ENCODE peak calls at places on chromosomes 4 and X, in six cellular contexts. L is fibroblast of mammary gland, M is GM10248, P is heart left ventricle, T is omental fat pad, I is brain microvascular endothelial cell. B is an unnamed sample.

GRCh38 chr4:9924750-9925149 is 96.5 kb downstream of the SLC2A9 start:
- DNase-seq in L (no peak), M (no peak), P (no peak), T (no peak), I (peak; percentile 59), B (no peak)

GRCh38 chr4:10806993-10807645 is 122.6 kb upstream of the CLNK start:
- DNase-seq in L (no peak), M (no peak), P (no peak), T (no peak), I (no peak), B (no peak)

GRCh38 chr4:56874166-56874565 is 33.5 kb upstream of the REST start:
- DNase-seq in L (no peak), M (no peak), P (no peak), T (no peak), I (no peak), B (no peak)

GRCh38 chr4:16199132-16199531 is 27.1 kb downstream of the TAPT1 start:
- DNase-seq in L (peak; percentile 49), M (no peak), P (no peak), T (no peak), I (no peak), B (peak; percentile 46)

GRCh38 chr4:8402640-8403039 is 37.9 kb downstream of the ACOX3 start:
- DNase-seq in L (no peak), M (no peak), P (peak; percentile 66), T (no peak), I (no peak), B (no peak)

GRCh38 chrX:36583674-36584073 is 424.5 kb upstream of the FAM47C start:
- DNase-seq in L (no peak), M (no peak), P (no peak), T (no peak), I (no peak), B (no peak)

GRCh38 chr4:2804973-2805501 is 12.2 kb downstream of the SH3BP2 start:
- DNase-seq in L (no peak), M (no peak), P (peak; percentile 25), T (no peak), I (no peak), B (no peak)

GRCh38 chr4:100317032-100317864 is 127.0 kb upstream of the DDIT4L start:
- DNase-seq in L (peak; percentile 49), M (no peak), P (no peak), T (no peak), I (no peak), B (no peak)

GRCh38 chr4:152780267-152780811 is 585 bp downstream of the ARFIP1 start:
- DNase-seq in L (peak; percentile 33), M (no peak), P (no peak), T (no peak), I (peak; percentile 9), B (peak; percentile 37)

GRCh38 chrX:84339507-84340364 is 151.7 kb upstream of the RPS6KA6 start:
- DNase-seq in L (peak; percentile 49), M (no peak), P (no peak), T (no peak), I (no peak), B (peak; percentile 10)

GRCh38 chr4:40516651-40517050 is 113.0 kb downstream of the RBM47 start:
- DNase-seq in L (no peak), M (peak; percentile 37), P (no peak), T (no peak), I (no peak), B (no peak)

GRCh38 chr4:6147441-6147840 is 52.9 kb downstream of the JAKMIP1 start:
- DNase-seq in L (no peak), M (no peak), P (no peak), T (no peak), I (no peak), B (no peak)

GRCh38 chr4:13611283-13611842 is 16.2 kb downstream of the BOD1L1 start:
- DNase-seq in L (peak; percentile 73), M (peak; percentile 46), P (no peak), T (no peak), I (peak; percentile 32), B (peak; percentile 78)

GRCh38 chr4:6740347-6740746 is 24.4 kb downstream of the BLOC1S4 start:
- DNase-seq in L (no peak), M (no peak), P (no peak), T (no peak), I (no peak), B (no peak)

GRCh38 chr4:104752337-104752736 is 257.6 kb upstream of the CXXC4 start:
- DNase-seq in L (peak; percentile 37), M (peak; percentile 40), P (no peak), T (no peak), I (no peak), B (no peak)

GRCh38 chr4:186688150-186688943 is 35.3 kb downstream of the FAT1 start:
- DNase-seq in L (no peak), M (no peak), P (no peak), T (no peak), I (no peak), B (no peak)

GRCh38 chr4:8394125-8394524 is 46.4 kb downstream of the ACOX3 start:
- DNase-seq in L (peak; percentile 73), M (no peak), P (peak; percentile 89), T (no peak), I (no peak), B (peak; percentile 80)

GRCh38 chr4:98055800-98056501 is 87.3 kb downstream of the STPG2 start:
- DNase-seq in L (no peak), M (no peak), P (no peak), T (no peak), I (no peak), B (no peak)

GRCh38 chrX:75365243-75365975 is 91.5 kb downstream of the UPRT start:
- DNase-seq in L (no peak), M (no peak), P (no peak), T (no peak), I (no peak), B (no peak)

GRCh38 chr4:146340798-146341197 is 126.5 kb downstream of the REELD1 start:
- DNase-seq in L (peak; percentile 47), M (no peak), P (no peak), T (no peak), I (no peak), B (peak; percentile 28)

GRCh38 chr4:185700048-185700447 is 111.9 kb downstream of the SORBS2 start:
- DNase-seq in L (peak; percentile 19), M (no peak), P (peak; percentile 40), T (no peak), I (no peak), B (no peak)

GRCh38 chrX:5708209-5708608 is 520.5 kb downstream of the NLGN4X start:
- DNase-seq in L (no peak), M (no peak), P (no peak), T (no peak), I (no peak), B (no peak)

GRCh38 chrX:14125451-14125850 is 95.8 kb upstream of the GEMIN8 start:
- DNase-seq in L (no peak), M (no peak), P (no peak), T (no peak), I (no peak), B (no peak)

GRCh38 chrX:8668797-8669196 is 63.1 kb downstream of the ANOS1 start:
- DNase-seq in L (no peak), M (no peak), P (no peak), T (no peak), I (no peak), B (no peak)

GRCh38 chrX:2708601-2709200 is 17.6 kb downstream of the CD99 start:
- DNase-seq in L (no peak), M (no peak), P (no peak), T (no peak), I (no peak), B (no peak)

GRCh38 chr4:159545556-159545955 is 442.7 kb downstream of the RAPGEF2 start:
- DNase-seq in L (no peak), M (no peak), P (no peak), T (no peak), I (no peak), B (no peak)

GRCh38 chr4:159540501-159540900 is 437.6 kb downstream of the RAPGEF2 start:
- DNase-seq in L (no peak), M (no peak), P (no peak), T (no peak), I (no peak), B (no peak)

GRCh38 chr4:159540038-159540437 is 437.2 kb downstream of the RAPGEF2 start:
- DNase-seq in L (no peak), M (no peak), P (no peak), T (no peak), I (no peak), B (no peak)

GRCh38 chr4:159543831-159544230 is 441.0 kb downstream of the RAPGEF2 start:
- DNase-seq in L (no peak), M (no peak), P (no peak), T (no peak), I (no peak), B (no peak)

GRCh38 chr4:159541143-159541542 is 438.3 kb downstream of the RAPGEF2 start:
- DNase-seq in L (no peak), M (no peak), P (no peak), T (no peak), I (no peak), B (no peak)
- TF ChIP-seq CTCF in L (no peak), M (no peak), P (no peak), T (no peak), I (no peak), B (no peak)

DNA sequence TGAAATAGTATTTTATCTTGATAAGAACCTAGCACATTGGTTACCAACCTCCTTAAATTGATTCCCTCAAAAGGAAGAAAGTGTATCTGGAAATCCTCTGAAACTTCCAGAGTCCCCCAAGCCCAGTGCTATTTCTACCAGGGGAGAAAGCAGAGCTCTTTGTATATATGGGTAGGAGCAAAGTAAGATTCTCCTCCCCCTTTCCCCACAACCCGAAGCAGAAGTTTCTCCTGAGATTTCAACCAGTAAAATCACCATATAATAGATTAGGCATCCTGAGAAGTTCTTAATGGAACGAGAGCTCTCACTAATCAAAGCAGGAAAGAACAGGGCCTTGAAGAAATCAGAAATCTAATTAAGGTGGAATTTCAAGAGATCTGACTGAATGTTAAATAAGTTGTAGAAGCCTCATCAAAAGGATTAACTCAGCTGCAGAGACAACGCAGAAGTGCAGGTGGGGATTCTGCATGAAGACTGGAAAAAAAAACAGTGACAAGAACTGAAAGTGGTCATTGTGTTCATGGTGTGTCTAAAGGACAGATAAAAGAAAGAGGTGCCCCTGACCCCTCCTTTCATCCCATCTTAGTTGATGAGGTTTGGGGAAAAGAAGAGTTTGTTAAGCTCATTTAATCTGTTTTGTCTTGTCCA is 39.1 kb downstream of the VSIG4 start:
- DNase-seq in L (no peak), M (no peak), P (no peak), T (no peak), I (no peak), B (no peak)
- TF ChIP-seq CTCF in L (no peak), M (no peak), P (no peak), T (no peak), I (no peak), B (no peak)

DNA sequence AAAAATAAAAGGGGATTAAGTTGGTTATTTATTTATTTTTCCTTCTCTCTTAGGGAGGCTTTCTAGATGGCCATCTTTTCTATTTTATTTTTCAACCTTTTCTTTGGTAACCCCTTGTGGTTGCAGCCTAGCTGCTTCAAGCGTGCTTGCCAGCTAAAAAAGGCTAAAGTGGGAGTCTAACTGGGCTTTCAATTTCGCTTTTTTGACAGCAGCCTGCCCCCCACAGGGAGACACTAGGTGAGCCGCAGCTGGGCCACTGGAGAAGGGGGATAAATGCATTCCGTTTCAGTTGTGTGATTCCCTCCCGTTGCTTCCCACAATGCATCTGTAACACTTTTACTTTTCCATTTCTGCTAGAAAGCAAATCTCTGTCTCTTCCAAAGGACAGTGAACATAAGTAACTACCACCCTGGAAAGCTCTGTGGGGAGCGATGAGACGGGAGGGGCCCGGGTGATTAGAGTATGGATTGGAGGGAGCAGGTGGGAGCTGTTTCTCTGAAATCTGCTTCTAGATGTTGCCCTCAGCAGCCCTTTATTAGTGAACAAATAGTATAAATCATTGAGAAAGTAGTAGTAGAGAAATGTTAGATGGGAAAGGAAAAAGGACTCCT is 86.2 kb upstream of the RAPGEF2 start:
- DNase-seq in L (no peak), M (peak; percentile 62), P (no peak), T (no peak), I (no peak), B (peak; percentile 22)
- TF ChIP-seq CTCF in L (no peak), M (peak; percentile 46), P (peak; percentile 9), T (no peak), I (peak; percentile 52), B (peak; percentile 25)

GRCh38 chr4:109978704-109979103 is 66.0 kb downstream of the EGF start:
- DNase-seq in L (no peak), M (no peak), P (no peak), T (no peak), I (no peak), B (no peak)
- TF ChIP-seq CTCF in L (peak; percentile 2), M (no peak), P (no peak), T (no peak), I (no peak), B (no peak)

B was measured in fibroblast of villous mesenchyme.